ENCODE peak calls at places on chromosome 13, in seven cellular contexts. O, B, M, K, G, E and W are unnamed samples.
A peak's percentile ranks its signal among the peaks of the same experiment; 100 is the strongest.

GRCh38 chr13:49308104-49308875 is 60.6 kb downstream of the CDADC1 start:
- DNase-seq in O (no peak), B (no peak), M (peak; percentile 73), K (peak; percentile 88), G (no peak), E (no peak), W (no peak)

GRCh38 chr13:26920614-26921355 is 160.2 kb upstream of the GPR12 start:
- DNase-seq in O (no peak), B (no peak), M (no peak), K (no peak), G (no peak), E (no peak), W (no peak)

GRCh38 chr13:87671031-87671823 is at the start of gene SLITRK5:
- DNase-seq in O (peak; percentile 35), B (no peak), M (no peak), K (peak; percentile 64), G (peak; percentile 23), E (peak; percentile 69), W (peak; percentile 45)

GRCh38 chr13:39037410-39037879 is 444 bp downstream of the PROSER1 start:
- DNase-seq in O (no peak), B (no peak), M (no peak), K (no peak), G (no peak), E (no peak), W (peak; percentile 4)

GRCh38 chr13:91381371-91381770 is 17.1 kb upstream of the GPC5 start:
- DNase-seq in O (no peak), B (no peak), M (no peak), K (no peak), G (no peak), E (peak; percentile 8), W (no peak)

GRCh38 chr13:73937420-73937819 is 196.8 kb downstream of the KLF12 start:
- DNase-seq in O (no peak), B (no peak), M (no peak), K (no peak), G (no peak), E (peak; percentile 50), W (no peak)

GRCh38 chr13:36666482-36667264 is 7.1 kb upstream of the SERTM1 start:
- DNase-seq in O (no peak), B (no peak), M (no peak), K (no peak), G (no peak), E (no peak), W (no peak)

GRCh38 chr13:105643966-105644365 is 891.5 kb downstream of the EFNB2 start:
- DNase-seq in O (no peak), B (no peak), M (no peak), K (no peak), G (no peak), E (no peak), W (no peak)

GRCh38 chr13:30907167-30907761 is 1.2 kb downstream of the MEDAG start:
- DNase-seq in O (no peak), B (no peak), M (no peak), K (no peak), G (no peak), E (peak; percentile 42), W (no peak)

GRCh38 chr13:61086052-61086451 is 329.6 kb downstream of the PCDH20 start:
- DNase-seq in O (no peak), B (no peak), M (no peak), K (no peak), G (no peak), E (no peak), W (no peak)

GRCh38 chr13:45799451-45799850 is 52.1 kb downstream of the SIAH3 start:
- DNase-seq in O (no peak), B (no peak), M (no peak), K (peak; percentile 36), G (no peak), E (no peak), W (no peak)

GRCh38 chr13:70668293-70668692 is 560.0 kb upstream of the KLHL1 start:
- DNase-seq in O (no peak), B (no peak), M (no peak), K (no peak), G (no peak), E (no peak), W (no peak)

GRCh38 chr13:21741396-21741795 is 70.5 kb downstream of the FGF9 start:
- DNase-seq in O (no peak), B (no peak), M (no peak), K (no peak), G (no peak), E (no peak), W (no peak)

GRCh38 chr13:94431569-94431968 is 47.9 kb downstream of the DCT start:
- DNase-seq in O (no peak), B (no peak), M (no peak), K (no peak), G (no peak), E (no peak), W (no peak)

GRCh38 chr13:30818323-30818960 is 83.1 kb downstream of the ALOX5AP start:
- DNase-seq in O (no peak), B (no peak), M (peak; percentile 51), K (peak; percentile 71), G (no peak), E (peak; percentile 89), W (no peak)

GRCh38 chr13:50280538-50280937 is 265.3 kb downstream of the KCNRG start:
- DNase-seq in O (no peak), B (no peak), M (no peak), K (no peak), G (no peak), E (no peak), W (no peak)

GRCh38 chr13:27401210-27401609 is 23.2 kb upstream of the GTF3A start:
- DNase-seq in O (no peak), B (no peak), M (no peak), K (peak; percentile 40), G (no peak), E (no peak), W (no peak)

GRCh38 chr13:43077446-43077845 is 54.1 kb downstream of the DNAJC15 start:
- DNase-seq in O (no peak), B (no peak), M (no peak), K (no peak), G (no peak), E (no peak), W (no peak)

GRCh38 chr13:73268306-73268705 is 209.5 kb downstream of the KLF5 start:
- DNase-seq in O (no peak), B (no peak), M (no peak), K (no peak), G (no peak), E (peak; percentile 99), W (no peak)

GRCh38 chr13:64278493-64278892 is 2862.8 kb upstream of the PCDH20 start:
- DNase-seq in O (no peak), B (no peak), M (no peak), K (no peak), G (no peak), E (peak; percentile 69), W (no peak)

GRCh38 chr13:74825170-74825948 is 656.6 kb downstream of the TBC1D4 start:
- DNase-seq in O (no peak), B (no peak), M (no peak), K (no peak), G (no peak), E (peak; percentile 95), W (no peak)

GRCh38 chr13:102395174-102395573 is 6.7 kb downstream of the FGF14 start:
- DNase-seq in O (no peak), B (no peak), M (no peak), K (no peak), G (no peak), E (no peak), W (no peak)

GRCh38 chr13:107138987-107139386 is 571.0 kb upstream of the ARGLU1 start:
- DNase-seq in O (no peak), B (no peak), M (no peak), K (no peak), G (no peak), E (no peak), W (no peak)

GRCh38 chr13:106493569-106493968 is 41.9 kb downstream of the EFNB2 start:
- DNase-seq in O (no peak), B (no peak), M (no peak), K (no peak), G (no peak), E (no peak), W (no peak)

GRCh38 chr13:37715606-37716015 is 117.0 kb upstream of the POSTN start:
- DNase-seq in O (no peak), B (no peak), M (no peak), K (no peak), G (no peak), E (peak; percentile 84), W (no peak)

GRCh38 chr13:109180905-109181425 is 551.6 kb downstream of the MYO16 start:
- DNase-seq in O (no peak), B (no peak), M (no peak), K (no peak), G (no peak), E (peak; percentile 93), W (no peak)